ENCODE peak calls at places on chromosomes 1 and 21, in five cellular contexts. One of them, this sample, is unnamed.

GRCh38 chr1:114979278-114979891 is 50.2 kb upstream of the TSHB start:
- DNase-seq in K562: peak; percentile 54
- DNase-seq in GM12878: peak; percentile 13
- DNase-seq in SK-N-SH: peak; percentile 15
- DNase-seq in H1: peak; percentile 81
- DNase-seq in this sample: peak; percentile 45

GRCh38 chr1:243525085-243525487 is 269.2 kb downstream of the SDCCAG8 start:
- DNase-seq in H1: no peak
- DNase-seq in K562: no peak
- DNase-seq in SK-N-SH: no peak
- DNase-seq in GM12878: no peak
- DNase-seq in this sample: peak; percentile 13

GRCh38 chr1:245045087-245045881 is 109.5 kb upstream of the KIF26B start:
- DNase-seq in K562: no peak
- DNase-seq in SK-N-SH: no peak
- DNase-seq in H1: no peak
- DNase-seq in GM12878: no peak
- DNase-seq in this sample: peak; percentile 98

GRCh38 chr1:111598534-111598933 is 21.1 kb upstream of the RAP1A start:
- DNase-seq in GM12878: no peak
- DNase-seq in K562: no peak
- DNase-seq in SK-N-SH: no peak
- DNase-seq in H1: no peak
- DNase-seq in this sample: no peak

GRCh38 chr1:111193712-111194480 is 6.5 kb downstream of the DENND2D start:
- DNase-seq in GM12878: no peak
- DNase-seq in H1: no peak
- DNase-seq in SK-N-SH: no peak
- DNase-seq in K562: no peak
- DNase-seq in this sample: no peak

GRCh38 chr1:29488794-29489309 is 252.5 kb downstream of the PTPRU start:
- DNase-seq in SK-N-SH: no peak
- DNase-seq in H1: peak; percentile 39
- DNase-seq in GM12878: no peak
- DNase-seq in K562: no peak
- DNase-seq in this sample: no peak

GRCh38 chr1:11198851-11199628 is 9.9 kb downstream of the ANGPTL7 start:
- DNase-seq in H1: no peak
- DNase-seq in GM12878: no peak
- DNase-seq in SK-N-SH: peak; percentile 34
- DNase-seq in K562: no peak
- DNase-seq in this sample: no peak

GRCh38 chr1:219555802-219556201 is 57.1 kb downstream of the ZC3H11B start:
- DNase-seq in SK-N-SH: no peak
- DNase-seq in GM12878: no peak
- DNase-seq in K562: no peak
- DNase-seq in H1: no peak
- DNase-seq in this sample: no peak

GRCh38 chr1:93775224-93775623 is 93.6 kb upstream of the BCAR3 start:
- DNase-seq in GM12878: no peak
- DNase-seq in H1: peak; percentile 33
- DNase-seq in K562: no peak
- DNase-seq in SK-N-SH: no peak
- DNase-seq in this sample: no peak

GRCh38 chr1:46158312-46159281 is 16.3 kb upstream of the TSPAN1 start:
- DNase-seq in GM12878: no peak
- DNase-seq in SK-N-SH: no peak
- DNase-seq in H1: no peak
- DNase-seq in K562: peak; percentile 88
- DNase-seq in this sample: no peak

GRCh38 chr1:43373034-43373940 is 5.5 kb upstream of the ELOVL1 start:
- DNase-seq in K562: no peak
- DNase-seq in SK-N-SH: no peak
- DNase-seq in H1: no peak
- DNase-seq in GM12878: no peak
- DNase-seq in this sample: no peak

GRCh38 chr1:100299521-100300222 is 33.7 kb downstream of the RTCA start:
- DNase-seq in SK-N-SH: no peak
- DNase-seq in H1: no peak
- DNase-seq in K562: no peak
- DNase-seq in GM12878: no peak
- DNase-seq in this sample: no peak

GRCh38 chr1:9338354-9339250 is 45.9 kb downstream of the SPSB1 start:
- DNase-seq in GM12878: no peak
- DNase-seq in H1: no peak
- DNase-seq in SK-N-SH: no peak
- DNase-seq in K562: no peak
- DNase-seq in this sample: no peak

GRCh38 chr21:31624961-31625491 is 34.5 kb upstream of the SOD1 start:
- DNase-seq in SK-N-SH: no peak
- DNase-seq in K562: no peak
- DNase-seq in H1: no peak
- DNase-seq in GM12878: no peak
- DNase-seq in this sample: peak; percentile 13

GRCh38 chr1:178310685-178311105 is 186.1 kb downstream of the CLEC20A start:
- DNase-seq in SK-N-SH: peak; percentile 50
- DNase-seq in GM12878: peak; percentile 20
- DNase-seq in K562: peak; percentile 53
- DNase-seq in H1: no peak
- DNase-seq in this sample: peak; percentile 77

GRCh38 chr1:92031281-92032110 is 1.7 kb downstream of the EPHX4 start:
- DNase-seq in K562: no peak
- DNase-seq in SK-N-SH: no peak
- DNase-seq in GM12878: no peak
- DNase-seq in H1: no peak
- DNase-seq in this sample: no peak

GRCh38 chr1:206784471-206784903 is 12.2 kb upstream of the IL10 start:
- DNase-seq in SK-N-SH: no peak
- DNase-seq in GM12878: no peak
- DNase-seq in H1: no peak
- DNase-seq in K562: no peak
- DNase-seq in this sample: no peak

GRCh38 chr1:77383236-77383635 is 101.4 kb downstream of the AK5 start:
- DNase-seq in GM12878: no peak
- DNase-seq in SK-N-SH: no peak
- DNase-seq in K562: no peak
- DNase-seq in H1: no peak
- DNase-seq in this sample: no peak

GRCh38 chr1:77388655-77389054 is 106.8 kb downstream of the AK5 start:
- DNase-seq in K562: no peak
- DNase-seq in GM12878: no peak
- DNase-seq in SK-N-SH: no peak
- DNase-seq in H1: no peak
- DNase-seq in this sample: no peak

GRCh38 chr1:77386276-77386675 is 104.5 kb downstream of the AK5 start:
- DNase-seq in K562: no peak
- DNase-seq in GM12878: no peak
- DNase-seq in SK-N-SH: no peak
- DNase-seq in H1: no peak
- DNase-seq in this sample: no peak

GRCh38 chr1:77387553-77387952 is 105.7 kb downstream of the AK5 start:
- DNase-seq in H1: no peak
- DNase-seq in SK-N-SH: no peak
- DNase-seq in GM12878: no peak
- DNase-seq in K562: no peak
- DNase-seq in this sample: no peak

GRCh38 chr1:77385551-77385950 is 103.7 kb downstream of the AK5 start:
- DNase-seq in H1: no peak
- DNase-seq in SK-N-SH: no peak
- DNase-seq in GM12878: no peak
- DNase-seq in K562: no peak
- DNase-seq in this sample: no peak
- TF ChIP-seq SIN3A in H1: no peak
- TF ChIP-seq SIN3A in SK-N-SH: no peak
- TF ChIP-seq SIN3A in GM12878: no peak
- TF ChIP-seq SIN3A in K562: no peak
- TF ChIP-seq SIN3A in this sample: no peak

GRCh38 chr1:205585835-205586785 is 45.7 kb downstream of the ELK4 start:
- DNase-seq in GM12878: no peak
- DNase-seq in H1: no peak
- DNase-seq in SK-N-SH: no peak
- DNase-seq in K562: no peak
- DNase-seq in this sample: no peak
- TF ChIP-seq RFX5 in GM12878: no peak
- TF ChIP-seq RFX5 in H1: no peak
- TF ChIP-seq RFX5 in SK-N-SH: no peak
- TF ChIP-seq RFX5 in K562: no peak
- TF ChIP-seq RFX5 in this sample: no peak

DNA sequence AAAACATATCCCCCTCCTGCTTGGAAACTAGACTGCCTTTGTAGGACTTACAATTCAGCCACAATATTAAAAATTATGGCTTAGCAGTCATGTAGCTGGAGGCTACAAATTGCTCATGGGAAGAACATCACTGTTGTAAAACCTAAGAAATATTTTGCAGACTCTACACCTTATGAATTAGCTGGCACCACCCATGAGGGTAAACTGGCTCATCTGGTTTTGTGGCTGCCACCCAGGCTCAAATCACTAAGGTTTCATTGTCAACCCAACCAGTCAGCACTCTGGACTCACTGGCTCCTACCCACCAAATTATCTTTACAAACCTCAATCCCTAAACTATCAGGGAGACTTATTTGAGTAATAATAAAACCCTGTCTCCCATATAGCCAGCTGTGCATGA is 100.7 kb upstream of the OLFM3 start:
- DNase-seq in SK-N-SH: no peak
- DNase-seq in K562: no peak
- DNase-seq in GM12878: no peak
- DNase-seq in H1: no peak
- DNase-seq in this sample: no peak
- TF ChIP-seq EP300 in SK-N-SH: no peak
- TF ChIP-seq EP300 in K562: no peak
- TF ChIP-seq EP300 in GM12878: no peak
- TF ChIP-seq EP300 in H1: no peak
- TF ChIP-seq EP300 in this sample: no peak

GRCh38 chr1:162059721-162060120 is 9.8 kb upstream of the NOS1AP start:
- DNase-seq in SK-N-SH: no peak
- DNase-seq in H1: no peak
- DNase-seq in K562: no peak
- DNase-seq in GM12878: no peak
- DNase-seq in this sample: no peak

GRCh38 chr1:162065016-162065415 is 4.5 kb upstream of the NOS1AP start:
- DNase-seq in SK-N-SH: no peak
- DNase-seq in H1: no peak
- DNase-seq in K562: no peak
- DNase-seq in GM12878: no peak
- DNase-seq in this sample: no peak

GRCh38 chr1:162060314-162060713 is 9.2 kb upstream of the NOS1AP start:
- DNase-seq in K562: no peak
- DNase-seq in GM12878: no peak
- DNase-seq in H1: no peak
- DNase-seq in SK-N-SH: no peak
- DNase-seq in this sample: no peak

GRCh38 chr1:162062542-162063015 is 6.9 kb upstream of the NOS1AP start:
- DNase-seq in GM12878: no peak
- DNase-seq in H1: no peak
- DNase-seq in SK-N-SH: peak; percentile 70
- DNase-seq in K562: no peak
- DNase-seq in this sample: no peak
- TF ChIP-seq SIN3A in GM12878: no peak
- TF ChIP-seq SIN3A in H1: no peak
- TF ChIP-seq SIN3A in SK-N-SH: no peak
- TF ChIP-seq SIN3A in K562: no peak
- TF ChIP-seq SIN3A in this sample: no peak

GRCh38 chr1:205588691-205589445 is 42.9 kb downstream of the ELK4 start:
- DNase-seq in H1: peak; percentile 64
- DNase-seq in K562: peak; percentile 66
- DNase-seq in SK-N-SH: no peak
- DNase-seq in GM12878: no peak
- DNase-seq in this sample: peak; percentile 33

GRCh38 chr1:205589618-205590456 is 42.0 kb downstream of the ELK4 start:
- DNase-seq in K562: no peak
- DNase-seq in SK-N-SH: no peak
- DNase-seq in GM12878: no peak
- DNase-seq in H1: no peak
- DNase-seq in this sample: peak; percentile 11

GRCh38 chr1:205590457-205590768 is 41.4 kb downstream of the ELK4 start:
- DNase-seq in H1: no peak
- DNase-seq in K562: no peak
- DNase-seq in GM12878: no peak
- DNase-seq in SK-N-SH: no peak
- DNase-seq in this sample: no peak

GRCh38 chr1:205585169-205585834 is 46.5 kb downstream of the ELK4 start:
- DNase-seq in GM12878: no peak
- DNase-seq in H1: no peak
- DNase-seq in SK-N-SH: no peak
- DNase-seq in K562: no peak
- DNase-seq in this sample: no peak

DNA sequence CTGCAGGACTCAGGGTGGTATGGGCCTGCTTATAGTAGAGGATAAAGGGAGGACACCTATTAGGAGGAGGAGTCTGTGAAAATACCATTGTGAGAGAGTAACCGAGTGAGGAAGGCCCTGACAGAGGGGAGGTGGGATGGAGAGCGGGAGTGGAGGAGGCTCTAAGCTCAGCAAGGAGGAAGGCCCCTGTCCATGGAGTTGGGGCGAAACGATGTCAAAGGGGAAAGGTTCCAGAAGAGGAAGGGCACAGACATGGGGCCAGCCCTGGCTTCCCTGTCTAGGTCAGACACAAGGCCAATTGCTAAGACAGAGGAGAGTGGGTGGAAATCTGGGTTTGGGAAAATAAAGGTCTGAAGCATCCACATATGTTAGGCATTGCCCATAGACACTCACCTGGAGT is 44.2 kb downstream of the ELK4 start:
- DNase-seq in SK-N-SH: no peak
- DNase-seq in K562: no peak
- DNase-seq in GM12878: no peak
- DNase-seq in H1: no peak
- DNase-seq in this sample: no peak
- TF ChIP-seq RFX5 in SK-N-SH: no peak
- TF ChIP-seq RFX5 in K562: no peak
- TF ChIP-seq RFX5 in GM12878: no peak
- TF ChIP-seq RFX5 in H1: no peak
- TF ChIP-seq RFX5 in this sample: no peak

DNA sequence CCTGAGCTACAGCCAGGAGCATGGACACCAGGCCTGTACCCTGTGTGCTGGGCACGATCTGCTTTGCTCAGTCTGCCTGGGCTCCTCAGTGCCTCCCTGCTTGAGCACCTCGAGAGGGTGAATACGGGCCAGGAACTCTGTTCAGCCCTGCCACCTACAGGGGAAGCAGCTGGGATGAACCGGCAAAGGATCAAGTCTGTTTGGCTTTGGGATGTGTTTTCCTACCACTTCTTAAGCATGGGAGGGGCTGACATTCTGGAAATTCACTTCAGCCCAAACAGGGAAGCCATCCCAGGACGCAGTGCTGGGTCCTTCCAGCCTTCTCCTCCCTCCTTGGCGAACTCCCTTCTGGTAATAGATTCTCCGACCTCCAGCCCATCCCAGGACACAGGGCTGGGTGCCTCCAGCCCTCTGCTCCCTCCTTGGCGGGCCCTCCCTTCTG is 55.8 kb upstream of the SELENON start:
- DNase-seq in H1: peak; percentile 63
- DNase-seq in GM12878: no peak
- DNase-seq in K562: no peak
- DNase-seq in SK-N-SH: peak; percentile 69
- DNase-seq in this sample: no peak
- TF ChIP-seq EP300 in H1: no peak
- TF ChIP-seq EP300 in GM12878: no peak
- TF ChIP-seq EP300 in K562: no peak
- TF ChIP-seq EP300 in SK-N-SH: no peak
- TF ChIP-seq EP300 in this sample: no peak

This sample was measured in HepG2.